ENCODE peak calls at places on chromosomes 16 and 17, in seven cellular contexts. F is lower leg skin, N is transverse colon, O is tibial nerve, Z is HCT116, C is adrenal gland, Y is sigmoid colon. G is an unnamed sample.

GRCh38 chr17:59284317-59284716 is 47.1 kb upstream of the YPEL2 start:
- DNase-seq in O (no peak), F (no peak), N (no peak), C (no peak), Z (no peak), Y (no peak), G (no peak)

GRCh38 chr17:44095388-44095646 is 24.8 kb downstream of the G6PC3 start:
- DNase-seq in N (no peak), Z (no peak), Y (no peak), O (no peak), F (no peak), C (no peak), G (no peak)

GRCh38 chr17:9472541-9472940 is 103.1 kb downstream of the STX8 start:
- DNase-seq in O (peak; percentile 27), F (peak; percentile 28), C (no peak), N (peak; percentile 10), Y (peak; percentile 66), Z (no peak), G (no peak)

GRCh38 chr16:4633910-4634635 is 9.4 kb downstream of the MGRN1 start:
- DNase-seq in Z (no peak), O (no peak), N (no peak), F (no peak), C (no peak), Y (no peak), G (no peak)

GRCh38 chr17:42677921-42678781 is 1.4 kb upstream of the PLEKHH3 start:
- DNase-seq in C (peak; percentile 88), Y (peak; percentile 96), N (peak; percentile 90), Z (peak; percentile 96), O (peak; percentile 87), F (peak; percentile 97), G (peak; percentile 80)

GRCh38 chr16:12317121-12317810 is 340.7 kb downstream of the SNX29 start:
- DNase-seq in C (no peak), Y (no peak), O (no peak), Z (no peak), F (no peak), N (no peak), G (no peak)

GRCh38 chr17:71085238-71086033 is 916.1 kb downstream of the KCNJ2 start:
- DNase-seq in Y (no peak), F (no peak), N (peak; percentile 14), O (no peak), Z (peak; percentile 35), C (no peak), G (no peak)

GRCh38 chr16:65284583-65284982 is 162.7 kb upstream of the CDH11 start:
- DNase-seq in C (no peak), Z (no peak), Y (no peak), F (no peak), N (no peak), O (no peak), G (no peak)

GRCh38 chr17:38918916-38919315 is 6.5 kb upstream of the LASP1NB start:
- DNase-seq in N (no peak), F (peak; percentile 74), Z (no peak), O (no peak), C (no peak), Y (peak; percentile 35), G (no peak)

GRCh38 chr17:3017936-3018335 is 45.5 kb downstream of the OR1D5 start:
- DNase-seq in O (no peak), Y (no peak), Z (no peak), N (no peak), F (no peak), C (no peak), G (no peak)

GRCh38 chr17:59427425-59427921 is 96.0 kb downstream of the YPEL2 start:
- DNase-seq in N (no peak), F (no peak), C (no peak), Z (no peak), Y (no peak), O (no peak), G (no peak)

GRCh38 chr17:29140631-29141483 is 39.3 kb downstream of the MYO18A start:
- DNase-seq in O (no peak), Y (no peak), C (no peak), N (no peak), Z (no peak), F (no peak), G (no peak)

GRCh38 chr16:27620533-27620932 is 70.6 kb downstream of the KATNIP start:
- DNase-seq in Z (no peak), Y (no peak), N (no peak), O (no peak), C (no peak), F (no peak), G (no peak)

GRCh38 chr17:7034955-7035590 is 742 bp upstream of the SLC16A13 start:
- DNase-seq in N (no peak), F (no peak), O (no peak), Z (no peak), Y (no peak), C (no peak), G (no peak)

GRCh38 chr17:77382966-77383612 is 242.3 kb downstream of the SEC14L1 start:
- DNase-seq in Z (no peak), O (no peak), Y (peak; percentile 74), F (no peak), N (no peak), C (no peak), G (no peak)

GRCh38 chr16:56755038-56755437 is 25.1 kb downstream of the NUP93 start:
- DNase-seq in Z (no peak), F (no peak), N (no peak), O (no peak), C (no peak), Y (no peak), G (no peak)

GRCh38 chr16:55955845-55956244 is 80.7 kb upstream of the CES5A start:
- DNase-seq in N (no peak), Z (no peak), Y (peak; percentile 70), F (no peak), C (peak; percentile 15), O (no peak), G (no peak)

GRCh38 chr17:55318715-55319487 is 54.1 kb downstream of the HLF start:
- DNase-seq in Y (no peak), C (no peak), O (no peak), F (no peak), N (no peak), Z (no peak), G (no peak)

GRCh38 chr17:78883533-78884131 is 19.4 kb downstream of the CEP295NL start:
- DNase-seq in O (peak; percentile 86), N (peak; percentile 58), F (peak; percentile 96), C (peak; percentile 69), Z (peak; percentile 72), Y (peak; percentile 95), G (no peak)
- TF ChIP-seq POLR2A in O (peak; percentile 82), N (peak; percentile 22), F (no peak), C (peak; percentile 38), Z (no peak), Y (peak; percentile 20), G (no peak)

GRCh38 chr16:87391950-87392822 is at the start of gene MAP1LC3B:
- DNase-seq in N (peak; percentile 98), Y (peak; percentile 98), F (peak; percentile 99), O (peak; percentile 93), Z (peak; percentile 92), C (peak; percentile 99), G (peak; percentile 94)
- TF ChIP-seq POLR2A in N (peak; percentile 99), Y (peak; percentile 97), F (no peak), O (peak; percentile 94), Z (peak; percentile 80), C (peak; percentile 98), G (peak; percentile 82)

GRCh38 chr17:4988168-4988567 is 693 bp upstream of the CAMTA2 start:
- DNase-seq in F (no peak), Z (no peak), C (no peak), O (no peak), Y (no peak), N (no peak), G (no peak)

GRCh38 chr17:4986951-4987766 is at the start of gene CAMTA2:
- DNase-seq in Z (peak; percentile 52), Y (peak; percentile 95), F (peak; percentile 98), C (peak; percentile 85), N (peak; percentile 93), O (peak; percentile 93), G (peak; percentile 86)

GRCh38 chr17:4980644-4981216 is 6.7 kb downstream of the CAMTA2 start:
- DNase-seq in O (peak; percentile 71), Y (no peak), C (no peak), F (no peak), N (no peak), Z (no peak), G (peak; percentile 57)

GRCh38 chr17:4987767-4988083 is 250 bp upstream of the CAMTA2 start:
- DNase-seq in Z (no peak), F (no peak), O (no peak), N (no peak), C (no peak), Y (no peak), G (no peak)

GRCh38 chr17:4986403-4986802 is 1.1 kb downstream of the CAMTA2 start:
- DNase-seq in C (no peak), Z (no peak), O (no peak), N (peak; percentile 37), F (no peak), Y (peak; percentile 64), G (no peak)
- TF ChIP-seq POLR2A in C (no peak), Z (no peak), O (no peak), N (no peak), F (no peak), Y (no peak), G (no peak)

GRCh38 chr17:48294193-48294909 is 135.7 kb downstream of the SKAP1 start:
- DNase-seq in Z (no peak), N (no peak), F (no peak), Y (no peak), C (no peak), O (no peak), G (no peak)

GRCh38 chr17:48294989-48295892 is 134.8 kb downstream of the SKAP1 start:
- DNase-seq in Z (no peak), F (no peak), Y (no peak), O (no peak), C (no peak), N (no peak), G (no peak)

GRCh38 chr17:48296453-48296852 is 133.6 kb downstream of the SKAP1 start:
- DNase-seq in N (no peak), Z (no peak), Y (no peak), C (no peak), F (no peak), O (no peak), G (no peak)

GRCh38 chr17:48290378-48290777 is 139.6 kb downstream of the SKAP1 start:
- DNase-seq in N (no peak), F (no peak), C (no peak), Y (no peak), O (no peak), Z (no peak), G (no peak)

DNA sequence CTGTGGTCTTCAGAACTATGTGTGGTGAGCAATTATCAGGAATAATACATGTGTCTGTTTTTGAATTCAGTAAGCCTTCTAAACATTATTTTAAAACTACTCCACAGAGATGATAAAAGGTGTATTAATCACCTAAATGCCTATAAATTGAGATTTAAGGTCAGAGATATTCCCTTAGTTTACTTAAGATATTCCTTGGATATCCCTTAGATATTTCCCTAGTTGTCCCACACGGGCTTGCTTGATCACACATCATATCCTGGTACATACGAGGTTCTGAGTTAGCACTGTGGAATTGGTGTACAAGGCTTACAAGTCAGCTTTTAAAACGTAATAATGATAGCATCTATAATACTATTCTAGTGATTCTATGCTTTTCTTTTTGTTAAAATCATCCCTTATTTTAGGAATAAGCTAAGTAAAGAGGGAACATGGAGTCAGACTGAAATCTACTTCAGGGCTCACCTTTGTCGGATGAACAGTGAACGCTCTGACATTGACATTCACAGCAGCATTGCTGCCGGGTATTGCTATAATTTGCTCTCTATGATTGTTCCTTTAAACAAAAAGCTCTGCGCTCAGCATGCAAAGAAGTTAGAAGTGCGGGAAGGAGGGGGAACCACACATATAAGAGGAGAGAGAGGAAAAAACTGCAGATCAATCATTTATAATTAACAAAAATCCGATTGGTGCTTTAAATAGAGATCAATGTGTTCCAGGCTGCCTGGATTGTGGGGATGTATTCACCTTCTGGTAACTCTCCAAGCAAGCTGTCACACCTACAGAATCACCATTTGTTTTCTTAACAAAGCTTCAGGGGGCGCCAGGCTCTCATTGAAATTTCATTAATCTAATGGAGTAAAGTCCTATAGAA is 136.5 kb downstream of the SKAP1 start:
- DNase-seq in Y (no peak), O (no peak), F (no peak), N (no peak), C (no peak), Z (no peak), G (no peak)
- TF ChIP-seq POLR2A in Y (no peak), O (no peak), F (no peak), N (no peak), C (no peak), Z (no peak), G (no peak)